ENCODE peak calls at places on chromosome 20, in seven cellular contexts. One of them, this sample, is unnamed.

GRCh38 chr20:35006009-35006408 is 50.3 kb downstream of the MYH7B start:
- DNase-seq in ELF-1: no peak
- DNase-seq in neural crest cell: no peak
- DNase-seq in epithelial cell of esophagus: no peak
- DNase-seq in activated T-cell treated with anti-CD3 and anti-CD28 coated beads for 24 hours: no peak
- DNase-seq in RPMI8226: no peak
- DNase-seq in HEK293T: no peak
- DNase-seq in this sample: no peak

GRCh38 chr20:31720486-31721407 is 1.9 kb downstream of the BCL2L1 start:
- DNase-seq in activated T-cell treated with anti-CD3 and anti-CD28 coated beads for 24 hours: no peak
- DNase-seq in HEK293T: no peak
- DNase-seq in epithelial cell of esophagus: no peak
- DNase-seq in ELF-1: peak; percentile 33
- DNase-seq in RPMI8226: peak; percentile 51
- DNase-seq in neural crest cell: no peak
- DNase-seq in this sample: peak; percentile 43

GRCh38 chr20:39632757-39633156 is 670.6 kb downstream of the DHX35 start:
- DNase-seq in epithelial cell of esophagus: no peak
- DNase-seq in neural crest cell: no peak
- DNase-seq in RPMI8226: no peak
- DNase-seq in HEK293T: no peak
- DNase-seq in ELF-1: no peak
- DNase-seq in activated T-cell treated with anti-CD3 and anti-CD28 coated beads for 24 hours: no peak
- DNase-seq in this sample: no peak

GRCh38 chr20:57657537-57658446 is 37.6 kb upstream of the ZBP1 start:
- DNase-seq in neural crest cell: no peak
- DNase-seq in ELF-1: no peak
- DNase-seq in epithelial cell of esophagus: peak; percentile 84
- DNase-seq in RPMI8226: peak; percentile 90
- DNase-seq in HEK293T: no peak
- DNase-seq in activated T-cell treated with anti-CD3 and anti-CD28 coated beads for 24 hours: peak; percentile 25
- DNase-seq in this sample: no peak

GRCh38 chr20:33649201-33649631 is 12.9 kb upstream of the C20orf144 start:
- DNase-seq in epithelial cell of esophagus: no peak
- DNase-seq in activated T-cell treated with anti-CD3 and anti-CD28 coated beads for 24 hours: no peak
- DNase-seq in ELF-1: no peak
- DNase-seq in RPMI8226: no peak
- DNase-seq in neural crest cell: no peak
- DNase-seq in HEK293T: no peak
- DNase-seq in this sample: peak; percentile 92

GRCh38 chr20:33909331-33909921 is 84.3 kb upstream of the RALY start:
- DNase-seq in activated T-cell treated with anti-CD3 and anti-CD28 coated beads for 24 hours: no peak
- DNase-seq in RPMI8226: no peak
- DNase-seq in ELF-1: peak; percentile 26
- DNase-seq in epithelial cell of esophagus: peak; percentile 55
- DNase-seq in neural crest cell: no peak
- DNase-seq in HEK293T: no peak
- DNase-seq in this sample: peak; percentile 33

GRCh38 chr20:4961746-4962145 is 39.6 kb downstream of the SLC23A2 start:
- DNase-seq in HEK293T: no peak
- DNase-seq in activated T-cell treated with anti-CD3 and anti-CD28 coated beads for 24 hours: no peak
- DNase-seq in epithelial cell of esophagus: no peak
- DNase-seq in neural crest cell: no peak
- DNase-seq in RPMI8226: no peak
- DNase-seq in ELF-1: no peak
- DNase-seq in this sample: no peak

GRCh38 chr20:47319517-47320252 is 36.8 kb downstream of the ZMYND8 start:
- DNase-seq in HEK293T: no peak
- DNase-seq in epithelial cell of esophagus: peak; percentile 88
- DNase-seq in RPMI8226: no peak
- DNase-seq in ELF-1: peak; percentile 96
- DNase-seq in activated T-cell treated with anti-CD3 and anti-CD28 coated beads for 24 hours: no peak
- DNase-seq in neural crest cell: no peak
- DNase-seq in this sample: peak; percentile 99

GRCh38 chr20:57266251-57267157 is at the start of gene BMP7:
- DNase-seq in activated T-cell treated with anti-CD3 and anti-CD28 coated beads for 24 hours: no peak
- DNase-seq in epithelial cell of esophagus: no peak
- DNase-seq in HEK293T: peak; percentile 60
- DNase-seq in RPMI8226: peak; percentile 86
- DNase-seq in neural crest cell: peak; percentile 41
- DNase-seq in ELF-1: peak; percentile 65
- DNase-seq in this sample: no peak

GRCh38 chr20:4749326-4749725 is 27.6 kb downstream of the PRND start:
- DNase-seq in epithelial cell of esophagus: no peak
- DNase-seq in HEK293T: no peak
- DNase-seq in RPMI8226: no peak
- DNase-seq in ELF-1: no peak
- DNase-seq in neural crest cell: no peak
- DNase-seq in activated T-cell treated with anti-CD3 and anti-CD28 coated beads for 24 hours: no peak
- DNase-seq in this sample: no peak